ENCODE peak calls at places on chromosomes 4 and X, in seven cellular contexts. W is epithelial cell of esophagus; M is stimulated activated CD8-positive, alpha-beta memory T cell treated with anti-CD3 and anti-CD28 coated beads, Interleukin-7, amount 100 ng/mL, for 1 hour; D is mesenteric fat pad; N is OCI-LY7; A is B cell; V is DMS153. K is an unnamed sample.

GRCh38 chr4:108854781-108855180 is 91.9 kb upstream of the ETNPPL start:
- DNase-seq in D (no peak), A (no peak), N (no peak), V (no peak), W (no peak), M (no peak), K (no peak)

GRCh38 chr4:15742083-15742582 is 36.0 kb upstream of the CD38 start:
- DNase-seq in N (no peak), V (no peak), W (no peak), D (no peak), A (no peak), M (no peak), K (no peak)

GRCh38 chrX:57267308-57267707 is 19.2 kb upstream of the FAAH2 start:
- DNase-seq in M (no peak), V (no peak), N (no peak), A (no peak), D (no peak), W (no peak), K (no peak)

GRCh38 chr4:126779446-126780166 is 853.2 kb upstream of the INTU start:
- DNase-seq in D (no peak), W (no peak), A (no peak), N (no peak), V (no peak), M (no peak), K (no peak)

GRCh38 chrX:74925210-74926088 is at the start of gene NEXMIF:
- DNase-seq in N (no peak), W (peak), V (peak), M (no peak), D (no peak), A (no peak), K (no peak)

GRCh38 chr4:10096976-10097330 is 19.6 kb downstream of the WDR1 start:
- DNase-seq in M (no peak), N (no peak), A (no peak), W (no peak), D (no peak), V (no peak), K (no peak)

GRCh38 chr4:6360385-6360784 is 90.7 kb downstream of the WFS1 start:
- DNase-seq in D (no peak), V (no peak), W (no peak), N (no peak), A (no peak), M (no peak), K (no peak)

GRCh38 chr4:163590609-163591264 is 96.2 kb downstream of the TMA16 start:
- DNase-seq in D (no peak), N (peak), W (peak), A (no peak), M (no peak), V (no peak), K (no peak)

GRCh38 chr4:56240554-56241190 is 146.6 kb downstream of the AASDH start:
- DNase-seq in N (no peak), A (no peak), M (no peak), D (no peak), W (no peak), V (no peak), K (no peak)

GRCh38 chr4:3174371-3175338 is 74.3 kb upstream of the MSANTD1 start:
- DNase-seq in W (no peak), M (no peak), V (no peak), A (no peak), D (no peak), N (no peak), K (no peak)

GRCh38 chr4:55256787-55257186 is 89.3 kb upstream of the SRD5A3 start:
- DNase-seq in D (no peak), V (no peak), A (no peak), N (no peak), W (no peak), M (no peak), K (no peak)

GRCh38 chr4:68182382-68182820 is 52.7 kb upstream of the TMPRSS11F start:
- DNase-seq in M (no peak), W (no peak), D (no peak), N (no peak), V (no peak), A (no peak), K (no peak)

GRCh38 chrX:55008571-55009358 is 8.6 kb downstream of the APEX2 start:
- DNase-seq in M (no peak), W (peak), V (no peak), D (no peak), N (no peak), A (no peak), K (no peak)

GRCh38 chr4:41060352-41061318 is 153.7 kb downstream of the APBB2 start:
- DNase-seq in V (no peak), D (no peak), N (no peak), M (no peak), A (no peak), W (no peak), K (no peak)

GRCh38 chr4:85828295-85828910 is 353.5 kb downstream of the ARHGAP24 start:
- DNase-seq in V (no peak), A (no peak), N (no peak), W (peak), M (no peak), D (no peak), K (peak)

GRCh38 chr4:167779280-167779679 is 313.1 kb upstream of the ANXA10 start:
- DNase-seq in D (no peak), M (no peak), W (no peak), V (no peak), A (no peak), N (no peak), K (no peak)

GRCh38 chr4:158775091-158775651 is 6.3 kb downstream of the FNIP2 start:
- DNase-seq in D (no peak), M (no peak), W (peak), A (no peak), V (no peak), N (no peak), K (no peak)

GRCh38 chrX:109709129-109709631 is 23.9 kb downstream of the ACSL4 start:
- DNase-seq in A (peak), N (peak), V (no peak), W (peak), D (no peak), M (no peak), K (no peak)

GRCh38 chr4:150094676-150095075 is 16.4 kb downstream of the DCLK2 start:
- DNase-seq in M (no peak), D (no peak), V (no peak), A (no peak), W (no peak), N (no peak), K (no peak)

GRCh38 chrX:45743081-45743533 is 542.4 kb upstream of the DIPK2B start:
- DNase-seq in D (no peak), V (no peak), M (no peak), W (peak), N (no peak), A (no peak), K (no peak)

GRCh38 chr4:24690436-24690835 is 104.9 kb upstream of the SOD3 start:
- DNase-seq in W (peak), D (no peak), M (no peak), A (no peak), N (no peak), V (no peak), K (no peak)

GRCh38 chrX:148572332-148572731 is 71.9 kb downstream of the AFF2 start:
- DNase-seq in D (no peak), W (no peak), M (no peak), V (no peak), A (no peak), N (no peak), K (no peak)

GRCh38 chr4:151455212-151455611 is 46.2 kb downstream of the FHIP1A start:
- DNase-seq in N (no peak), A (no peak), M (no peak), V (no peak), D (no peak), W (no peak), K (no peak)

GRCh38 chrX:153473126-153473525 is 2.8 kb upstream of the HAUS7 start:
- DNase-seq in D (no peak), A (no peak), M (no peak), N (no peak), W (no peak), V (no peak), K (no peak)

GRCh38 chrX:126847143-126847542 is 27.6 kb downstream of the PRR32 start:
- DNase-seq in W (no peak), N (no peak), A (no peak), D (no peak), M (no peak), V (peak), K (no peak)

GRCh38 chr4:51836531-51836930 is 6.4 kb upstream of the DCUN1D4 start:
- DNase-seq in M (no peak), A (no peak), W (no peak), V (no peak), N (no peak), D (no peak), K (no peak)

GRCh38 chr4:76630748-76631147 is 195.7 kb downstream of the SHROOM3 start:
- DNase-seq in W (no peak), V (no peak), N (no peak), D (no peak), A (no peak), M (no peak), K (no peak)

GRCh38 chr4:131499139-131499873 is 1649.8 kb upstream of the PCDH10 start:
- DNase-seq in N (no peak), V (peak), A (no peak), D (no peak), M (no peak), W (peak), K (peak)

K was measured in epithelial cell of prostate.